ENCODE peak calls at places on chromosomes 11 and 22, in six cellular contexts. U, M, Z, P, L and H are unnamed samples.
A peak's percentile ranks its signal among the peaks of the same experiment; 100 is the strongest.

GRCh38 chr11:35815556-35816315 is 128.1 kb upstream of the LDLRAD3 start:
- DNase-seq in U (peak; percentile 83), M (no peak), Z (no peak), P (no peak), L (peak; percentile 24), H (no peak)

GRCh38 chr11:13119361-13119760 is 110.2 kb downstream of the RASSF10 start:
- DNase-seq in U (no peak), M (no peak), Z (no peak), P (no peak), L (peak; percentile 40), H (no peak)

GRCh38 chr11:111105566-111105965 is 140.0 kb upstream of the POU2AF2 start:
- DNase-seq in U (peak; percentile 22), M (no peak), Z (no peak), P (no peak), L (peak; percentile 69), H (no peak)

GRCh38 chr22:43203471-43203981 is 16.6 kb upstream of the TTLL12 start:
- DNase-seq in U (no peak), M (peak; percentile 53), Z (no peak), P (no peak), L (no peak), H (no peak)

GRCh38 chr11:57900315-57900714 is 123.4 kb upstream of the OR9Q1 start:
- DNase-seq in U (no peak), M (no peak), Z (no peak), P (no peak), L (no peak), H (no peak)

GRCh38 chr11:117796456-117797428 is at the start of gene DSCAML1:
- DNase-seq in U (no peak), M (peak; percentile 77), Z (no peak), P (no peak), L (no peak), H (no peak)

GRCh38 chr11:35814720-35815305 is 129.0 kb upstream of the LDLRAD3 start:
- DNase-seq in U (no peak), M (no peak), Z (no peak), P (no peak), L (peak; percentile 18), H (no peak)

GRCh38 chr22:39956932-39957664 is 3.1 kb upstream of the TMA7B start:
- DNase-seq in U (no peak), M (no peak), Z (no peak), P (no peak), L (no peak), H (no peak)

GRCh38 chr22:38353142-38353629 is 36.0 kb upstream of the CSNK1E start:
- DNase-seq in U (peak; percentile 82), M (peak; percentile 90), Z (peak; percentile 87), P (no peak), L (peak; percentile 27), H (peak; percentile 48)

GRCh38 chr11:87870081-87870480 is 305.2 kb downstream of the RAB38 start:
- DNase-seq in U (peak; percentile 7), M (no peak), Z (no peak), P (no peak), L (peak; percentile 2), H (no peak)

GRCh38 chr11:77435972-77436371 is 37.9 kb downstream of the PAK1 start:
- DNase-seq in U (no peak), M (no peak), Z (no peak), P (no peak), L (no peak), H (no peak)

GRCh38 chr11:78740175-78741161 is 165.8 kb upstream of the NARS2 start:
- DNase-seq in U (no peak), M (peak; percentile 70), Z (no peak), P (no peak), L (no peak), H (no peak)

GRCh38 chr22:31093956-31094622 is 13.0 kb downstream of the SMTN start:
- DNase-seq in U (no peak), M (peak; percentile 81), Z (peak; percentile 46), P (no peak), L (no peak), H (no peak)

GRCh38 chr11:24078056-24078455 is 418.8 kb upstream of the LUZP2 start:
- DNase-seq in U (peak; percentile 13), M (no peak), Z (no peak), P (no peak), L (peak; percentile 87), H (no peak)

GRCh38 chr11:4180441-4181183 is 86.0 kb downstream of the RRM1 start:
- DNase-seq in U (no peak), M (no peak), Z (no peak), P (no peak), L (no peak), H (no peak)

GRCh38 chr22:47839586-47840245 is 1077.3 kb downstream of the TBC1D22A start:
- DNase-seq in U (no peak), M (no peak), Z (no peak), P (no peak), L (no peak), H (no peak)

GRCh38 chr11:11760838-11761237 is 80.9 kb upstream of the USP47 start:
- DNase-seq in U (no peak), M (no peak), Z (no peak), P (no peak), L (no peak), H (no peak)

GRCh38 chr22:20775342-20775895 is 1.5 kb downstream of the SERPIND1 start:
- DNase-seq in U (no peak), M (no peak), Z (no peak), P (no peak), L (no peak), H (no peak)

GRCh38 chr22:26589367-26589844 is 526 bp downstream of the TPST2 start:
- DNase-seq in U (peak; percentile 37), M (peak; percentile 73), Z (peak; percentile 66), P (no peak), L (peak; percentile 12), H (peak; percentile 23)

GRCh38 chr11:130831506-130832385 is 84.5 kb downstream of the SNX19 start:
- DNase-seq in U (peak; percentile 68), M (peak; percentile 52), Z (no peak), P (no peak), L (peak; percentile 22), H (no peak)

GRCh38 chr22:26470807-26471206 is 12.8 kb downstream of the HPS4 start:
- DNase-seq in U (no peak), M (no peak), Z (no peak), P (no peak), L (no peak), H (no peak)

GRCh38 chr11:28697920-28698827 is 590.0 kb downstream of the METTL15 start:
- DNase-seq in U (peak; percentile 86), M (peak; percentile 62), Z (peak; percentile 51), P (peak; percentile 16), L (peak; percentile 61), H (peak; percentile 60)

GRCh38 chr11:10659339-10660216 is 34.0 kb downstream of the IRAG1 start:
- DNase-seq in U (peak; percentile 93), M (no peak), Z (peak; percentile 58), P (peak; percentile 90), L (peak; percentile 95), H (peak; percentile 90)

GRCh38 chr11:33932721-33933120 is 40.8 kb upstream of the LMO2 start:
- DNase-seq in U (no peak), M (no peak), Z (no peak), P (no peak), L (no peak), H (peak; percentile 45)

GRCh38 chr11:33930317-33931021 is 38.6 kb upstream of the LMO2 start:
- DNase-seq in U (peak; percentile 68), M (no peak), Z (no peak), P (peak; percentile 46), L (no peak), H (peak; percentile 98)

GRCh38 chr11:33928564-33928963 is 36.7 kb upstream of the LMO2 start:
- DNase-seq in U (no peak), M (no peak), Z (no peak), P (no peak), L (no peak), H (no peak)

GRCh38 chr11:33933607-33934006 is 41.7 kb upstream of the LMO2 start:
- DNase-seq in U (no peak), M (no peak), Z (no peak), P (no peak), L (no peak), H (no peak)

DNA sequence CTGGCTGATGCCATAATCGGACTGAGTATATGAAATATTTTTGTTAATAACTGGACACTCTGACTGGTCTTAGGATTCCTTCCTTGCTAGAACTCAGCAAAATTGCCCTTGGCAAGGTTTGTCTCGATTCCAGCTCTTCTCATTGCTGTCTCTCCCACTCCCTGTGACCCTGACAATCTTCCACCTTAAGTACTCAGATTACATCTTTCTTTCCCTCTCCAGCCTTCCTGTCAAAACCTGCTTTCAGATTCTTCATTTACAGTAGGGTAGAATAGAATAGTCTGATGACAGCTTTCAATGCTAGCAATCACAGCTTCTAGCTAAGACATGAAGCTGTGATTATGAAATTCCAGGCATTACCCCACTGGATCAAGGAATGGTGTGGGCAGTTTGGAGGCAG is 39.2 kb upstream of the LMO2 start:
- DNase-seq in U (peak; percentile 6), M (no peak), Z (no peak), P (no peak), L (no peak), H (no peak)
- H3K4me3 ChIP-seq in U (peak overlapping the region; percentile 2), M (no peak overlapping the region), Z (no peak overlapping the region), P (no peak overlapping the region), L (no peak overlapping the region), H (no peak overlapping the region)

DNA sequence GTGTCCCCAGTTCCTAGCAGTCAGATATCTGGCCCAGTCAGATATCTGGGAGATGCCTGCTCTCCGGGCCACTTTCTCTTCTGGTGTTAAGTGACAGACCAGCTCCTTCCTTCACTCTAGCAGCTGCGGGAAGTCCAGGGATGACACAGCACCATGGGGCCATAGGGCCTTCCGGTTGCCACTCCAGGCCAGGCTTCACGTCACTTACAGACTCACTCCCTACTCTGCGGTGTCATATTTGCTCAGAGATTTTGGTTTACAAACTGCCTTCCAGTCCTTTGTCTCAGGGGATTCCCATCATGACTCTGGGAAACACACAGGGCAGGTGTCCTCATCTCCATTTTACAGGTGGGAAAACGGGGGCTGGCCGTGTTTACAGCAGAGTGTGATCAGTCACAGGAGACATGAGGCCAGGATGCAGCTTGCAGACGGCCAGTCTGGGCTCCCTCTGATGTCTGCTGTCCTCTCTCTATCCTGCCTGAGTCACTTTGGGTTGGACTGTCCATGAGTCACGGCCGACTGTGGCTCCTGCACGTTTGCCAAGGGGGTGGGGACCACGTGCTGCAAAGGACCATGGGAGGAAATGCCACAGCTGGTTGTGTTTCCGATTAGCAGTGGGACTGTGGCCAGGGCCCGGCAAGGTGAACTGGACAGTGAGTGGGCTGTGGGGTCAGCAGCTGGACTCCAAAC is 8.2 kb upstream of the TBC1D22A start:
- DNase-seq in U (peak; percentile 96), M (peak; percentile 97), Z (peak; percentile 94), P (peak; percentile 97), L (peak; percentile 99), H (peak; percentile 99)
- H3K4me3 ChIP-seq in U (peak overlapping the region; percentile 72), M (no peak overlapping the region), Z (no peak overlapping the region), P (no peak overlapping the region), L (no peak overlapping the region), H (no peak overlapping the region)

DNA sequence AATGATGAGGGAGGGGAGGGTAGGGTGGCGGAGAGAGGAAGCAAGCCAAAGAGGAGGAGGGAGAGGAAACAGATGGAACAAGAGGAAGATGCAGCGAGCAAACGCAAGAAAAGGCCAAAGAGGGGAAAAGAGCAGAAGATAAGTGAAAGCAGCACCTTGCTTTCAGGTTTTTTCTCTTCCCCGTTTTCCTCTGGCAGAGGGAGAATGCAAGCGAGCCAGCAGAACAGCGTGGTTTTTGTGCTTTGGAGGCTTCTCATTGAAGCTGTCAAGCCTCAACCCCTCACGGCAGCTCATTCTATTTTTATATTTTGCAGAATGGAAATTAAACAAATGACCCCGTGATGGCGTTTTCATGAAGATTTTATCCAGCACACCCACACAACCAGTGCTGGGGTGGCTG is 67.1 kb upstream of the GRAMD1B start:
- DNase-seq in U (no peak), M (no peak), Z (no peak), P (no peak), L (no peak), H (no peak)
- H3K4me3 ChIP-seq in U (no peak overlapping the region), M (no peak overlapping the region), Z (no peak overlapping the region), P (no peak overlapping the region), L (no peak overlapping the region), H (no peak overlapping the region)

GRCh38 chr11:46075928-46076327 is 45.3 kb downstream of the PHF21A start:
- DNase-seq in U (no peak), M (no peak), Z (no peak), P (no peak), L (no peak), H (no peak)
- H3K4me3 ChIP-seq in U (no peak overlapping the region), M (no peak overlapping the region), Z (no peak overlapping the region), P (no peak overlapping the region), L (no peak overlapping the region), H (no peak overlapping the region)